ENCODE peak calls at places on chromosomes 5 and 9, in nine cellular contexts. N is testis, O is gastrocnemius medialis, U is cardiac muscle cell, F is colonic mucosa, Y is A673, E is transverse colon, W is fibroblast of lung, J is PC-9. L is an unnamed sample. For H3K4me1 and H3K9me3, the result is how much of the 10 kb centered on the place peaks cover.

GRCh38 chr9:76560481-76560891 is 101.5 kb downstream of the GCNT1 start:
- DNase-seq in N (peak), O (no peak), U (peak), F (peak), Y (no peak), E (peak), W (peak), J (no peak), L (no peak)

GRCh38 chr9:37507586-37508134 is 21.9 kb downstream of the POLR1E start:
- DNase-seq in N (no peak), O (no peak), U (no peak), F (no peak), Y (no peak), E (no peak), W (no peak), J (no peak), L (no peak)

GRCh38 chr5:40497573-40497972 is 182.1 kb upstream of the PTGER4 start:
- DNase-seq in N (no peak), O (no peak), U (peak), F (no peak), Y (peak), E (no peak), W (no peak), J (peak), L (no peak)

GRCh38 chr9:123401879-123402513 is 46.0 kb downstream of the CRB2 start:
- DNase-seq in N (peak), O (no peak), U (peak), F (peak), Y (peak), E (peak), W (peak), J (no peak), L (peak)

GRCh38 chr5:92525131-92525530 is 1055.9 kb downstream of the NR2F1-AS1 start:
- DNase-seq in N (no peak), O (no peak), U (peak), F (no peak), Y (no peak), E (no peak), W (peak), J (no peak), L (no peak)

GRCh38 chr5:108303086-108303485 is 78.8 kb downstream of the FBXL17 start:
- DNase-seq in N (no peak), O (no peak), U (no peak), F (no peak), Y (no peak), E (no peak), W (no peak), J (no peak), L (no peak)

GRCh38 chr5:57494104-57495098 is 11.8 kb upstream of the ACTBL2 start:
- DNase-seq in N (no peak), O (no peak), U (peak), F (peak), Y (peak), E (peak), W (peak), J (peak), L (peak)

GRCh38 chr5:37554938-37555337 is 175.8 kb downstream of the WDR70 start:
- DNase-seq in N (no peak), O (no peak), U (no peak), F (no peak), Y (no peak), E (no peak), W (no peak), J (no peak), L (peak)

GRCh38 chr5:1315709-1316587 is 21.1 kb upstream of the TERT start:
- DNase-seq in N (peak), O (no peak), U (peak), F (peak), Y (no peak), E (peak), W (peak), J (peak), L (no peak)

GRCh38 chr9:77827104-77827784 is 179.1 kb upstream of the GNA14 start:
- DNase-seq in N (no peak), O (no peak), U (no peak), F (no peak), Y (no peak), E (no peak), W (no peak), J (no peak), L (no peak)

GRCh38 chr5:119031905-119032304 is 39.0 kb upstream of the DMXL1 start:
- DNase-seq in N (no peak), O (no peak), U (no peak), F (no peak), Y (peak), E (no peak), W (no peak), J (no peak), L (no peak)

GRCh38 chr5:28012538-28012937 is 974.2 kb upstream of the CDH9 start:
- DNase-seq in N (no peak), O (no peak), U (no peak), F (no peak), Y (no peak), E (no peak), W (no peak), J (no peak), L (no peak)

GRCh38 chr5:34487202-34487879 is 168.8 kb upstream of the RAI14 start:
- DNase-seq in N (no peak), O (no peak), U (peak), F (no peak), Y (no peak), E (no peak), W (peak), J (peak), L (no peak)

GRCh38 chr5:124592891-124593290 is 153.5 kb downstream of the ZNF608 start:
- DNase-seq in N (no peak), O (no peak), U (no peak), F (no peak), Y (no peak), E (no peak), W (no peak), J (no peak), L (peak)

GRCh38 chr9:107717608-107718314 is 228.2 kb upstream of the KLF4 start:
- DNase-seq in N (no peak), O (no peak), U (no peak), F (peak), Y (no peak), E (no peak), W (no peak), J (no peak), L (no peak)

GRCh38 chr5:132136906-132137305 is 63.3 kb downstream of the CSF2 start:
- DNase-seq in N (no peak), O (no peak), U (peak), F (no peak), Y (no peak), E (no peak), W (peak), J (no peak), L (no peak)

DNA sequence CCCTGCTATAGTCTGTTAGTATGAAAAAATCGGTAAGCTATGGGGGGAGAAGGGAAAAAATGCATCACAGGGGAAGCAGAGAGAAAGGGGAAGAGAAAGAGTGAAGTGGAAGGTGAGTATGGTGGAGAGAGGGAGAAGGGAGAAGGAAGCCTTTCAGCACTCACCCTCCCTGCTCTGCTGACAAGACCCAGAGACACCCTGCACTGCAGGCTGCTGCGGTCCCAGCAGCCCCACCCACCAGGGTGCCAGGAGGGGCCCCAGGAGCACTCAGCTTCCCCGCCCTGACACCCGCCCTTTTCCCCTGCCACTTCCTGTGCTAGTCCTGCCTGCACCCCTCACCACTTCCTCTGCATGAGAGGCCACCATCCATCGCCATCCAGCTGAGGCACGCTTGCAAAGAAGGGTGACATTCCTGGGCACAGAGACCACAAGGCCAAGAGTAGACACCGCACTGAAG is 12.7 kb downstream of the STK10 start:
- DNase-seq in N (no peak), O (peak), U (no peak), F (peak), Y (no peak), E (peak), W (no peak), J (no peak), L (no peak)
- H3K4me1 ChIP-seq in N (under half), O (under half), U (under half), F (under half), Y (under half), E (under half), W (under half), J (under half), L (under half)

DNA sequence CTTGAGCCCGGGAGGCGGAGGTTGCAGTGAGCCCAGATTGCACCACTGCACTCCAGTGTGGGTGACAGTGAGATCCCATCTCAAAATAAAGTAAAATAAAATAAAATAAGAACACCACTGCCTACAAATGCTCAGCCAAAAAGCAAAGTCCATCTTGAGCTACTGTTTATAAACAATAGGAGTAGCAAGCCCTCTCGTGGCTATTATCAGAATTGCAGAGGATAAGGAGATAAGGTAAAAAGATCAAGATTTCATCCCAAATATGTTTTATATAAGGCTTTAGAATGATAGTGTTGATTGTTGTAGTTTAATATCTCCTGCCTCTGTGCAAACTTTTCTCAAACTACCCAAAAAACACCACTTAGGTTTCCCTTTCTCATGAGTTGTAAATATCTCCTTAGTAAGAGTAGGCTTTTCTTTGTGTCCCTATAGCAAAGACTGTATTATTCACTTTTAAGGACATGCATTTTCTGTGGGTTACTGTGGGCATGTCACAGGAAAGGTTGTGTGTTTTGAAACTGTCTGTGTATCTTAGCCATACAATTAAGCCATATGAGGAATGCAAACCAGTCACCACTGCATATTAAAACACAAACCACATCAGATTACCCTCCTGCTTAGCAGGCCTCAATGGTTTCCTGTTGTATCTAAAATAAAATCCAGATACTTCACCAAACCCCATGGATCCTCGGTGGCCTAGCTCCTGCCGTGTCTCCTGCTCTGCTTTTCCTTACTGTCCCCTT is 31.8 kb upstream of the CKS2 start:
- DNase-seq in N (no peak), O (no peak), U (peak), F (peak), Y (peak), E (no peak), W (peak), J (no peak), L (peak)
- TF ChIP-seq CTCF in N (peak), O (peak), U (peak), F (peak), Y (peak), E (peak), W (peak), J (peak), L (peak)

GRCh38 chr5:141319202-141319601 is 1.4 kb downstream of the TAF7 start:
- DNase-seq in N (no peak), O (no peak), U (no peak), F (no peak), Y (no peak), E (no peak), W (no peak), J (no peak), L (no peak)

GRCh38 chr5:141319699-141320098 is 885 bp downstream of the TAF7 start:
- DNase-seq in N (peak), O (no peak), U (no peak), F (no peak), Y (peak), E (no peak), W (no peak), J (no peak), L (no peak)

GRCh38 chr5:141313711-141314110 is 6.9 kb downstream of the TAF7 start:
- DNase-seq in N (no peak), O (no peak), U (no peak), F (no peak), Y (no peak), E (no peak), W (no peak), J (no peak), L (no peak)
- H3K9me3 ChIP-seq in N (under half), O (under half), U (under half), F (under half), Y (half or more), E (half or more), W (under half), J (under half), L (under half)

GRCh38 chr9:113577525-113578261 is 114.2 kb downstream of the RGS3 start:
- DNase-seq in N (no peak), O (no peak), U (no peak), F (no peak), Y (no peak), E (no peak), W (peak), J (peak), L (peak)

GRCh38 chr9:113580041-113580953 is 116.8 kb downstream of the RGS3 start:
- DNase-seq in N (no peak), O (peak), U (peak), F (peak), Y (no peak), E (peak), W (no peak), J (peak), L (no peak)

GRCh38 chr9:113578279-113578865 is 114.8 kb downstream of the RGS3 start:
- DNase-seq in N (no peak), O (no peak), U (no peak), F (no peak), Y (no peak), E (no peak), W (no peak), J (no peak), L (no peak)

GRCh38 chr9:113579270-113580040 is 115.9 kb downstream of the RGS3 start:
- DNase-seq in N (no peak), O (no peak), U (no peak), F (no peak), Y (no peak), E (peak), W (no peak), J (peak), L (no peak)

GRCh38 chr9:113578877-113579269 is 115.3 kb downstream of the RGS3 start:
- DNase-seq in N (no peak), O (no peak), U (peak), F (peak), Y (no peak), E (peak), W (peak), J (peak), L (no peak)
- H3K4me1 ChIP-seq in N (half or more), O (half or more), U (under half), F (under half), Y (under half), E (under half), W (under half), J (half or more), L (under half)

GRCh38 chr5:14326035-14326909 is 183.1 kb downstream of the TRIO start:
- DNase-seq in N (no peak), O (no peak), U (no peak), F (no peak), Y (no peak), E (no peak), W (no peak), J (no peak), L (peak)
- TF ChIP-seq CTCF in N (peak), O (no peak), U (peak), F (peak), Y (peak), E (no peak), W (peak), J (no peak), L (peak)

GRCh38 chr5:54669845-54670635 is 152.5 kb downstream of the SNX18 start:
- DNase-seq in N (no peak), O (no peak), U (no peak), F (no peak), Y (no peak), E (no peak), W (no peak), J (no peak), L (peak)

GRCh38 chr5:54671111-54671531 is 153.6 kb downstream of the SNX18 start:
- DNase-seq in N (no peak), O (no peak), U (peak), F (no peak), Y (no peak), E (no peak), W (peak), J (peak), L (no peak)

GRCh38 chr5:54668096-54668495 is 150.5 kb downstream of the SNX18 start:
- DNase-seq in N (no peak), O (no peak), U (no peak), F (no peak), Y (no peak), E (no peak), W (no peak), J (no peak), L (no peak)

GRCh38 chr5:54667136-54667535 is 149.6 kb downstream of the SNX18 start:
- DNase-seq in N (no peak), O (no peak), U (no peak), F (no peak), Y (no peak), E (no peak), W (peak), J (no peak), L (no peak)

DNA sequence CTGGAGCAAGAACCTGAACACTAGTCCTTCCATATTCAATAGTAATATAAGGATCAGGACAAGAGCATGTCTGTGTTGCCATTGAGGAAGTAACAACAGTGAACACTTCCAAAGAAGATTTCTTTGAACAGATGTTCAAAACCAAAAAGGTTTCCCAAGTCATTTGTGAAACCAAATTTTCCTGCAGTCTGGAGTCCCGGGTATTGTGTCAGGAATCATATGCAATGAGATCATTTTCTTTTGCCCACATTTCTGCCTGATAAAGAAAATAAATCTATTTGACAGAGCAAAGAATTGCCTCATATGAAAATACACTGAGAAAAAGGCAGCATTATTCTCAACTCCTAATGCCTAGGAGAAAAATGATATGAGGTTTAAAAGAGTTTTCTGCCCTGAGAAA is 151.7 kb downstream of the SNX18 start:
- DNase-seq in N (no peak), O (no peak), U (peak), F (no peak), Y (no peak), E (no peak), W (peak), J (no peak), L (no peak)
- H3K9me3 ChIP-seq in N (under half), O (under half), U (under half), F (under half), Y (under half), E (under half), W (under half), J (under half), L (under half)

DNA sequence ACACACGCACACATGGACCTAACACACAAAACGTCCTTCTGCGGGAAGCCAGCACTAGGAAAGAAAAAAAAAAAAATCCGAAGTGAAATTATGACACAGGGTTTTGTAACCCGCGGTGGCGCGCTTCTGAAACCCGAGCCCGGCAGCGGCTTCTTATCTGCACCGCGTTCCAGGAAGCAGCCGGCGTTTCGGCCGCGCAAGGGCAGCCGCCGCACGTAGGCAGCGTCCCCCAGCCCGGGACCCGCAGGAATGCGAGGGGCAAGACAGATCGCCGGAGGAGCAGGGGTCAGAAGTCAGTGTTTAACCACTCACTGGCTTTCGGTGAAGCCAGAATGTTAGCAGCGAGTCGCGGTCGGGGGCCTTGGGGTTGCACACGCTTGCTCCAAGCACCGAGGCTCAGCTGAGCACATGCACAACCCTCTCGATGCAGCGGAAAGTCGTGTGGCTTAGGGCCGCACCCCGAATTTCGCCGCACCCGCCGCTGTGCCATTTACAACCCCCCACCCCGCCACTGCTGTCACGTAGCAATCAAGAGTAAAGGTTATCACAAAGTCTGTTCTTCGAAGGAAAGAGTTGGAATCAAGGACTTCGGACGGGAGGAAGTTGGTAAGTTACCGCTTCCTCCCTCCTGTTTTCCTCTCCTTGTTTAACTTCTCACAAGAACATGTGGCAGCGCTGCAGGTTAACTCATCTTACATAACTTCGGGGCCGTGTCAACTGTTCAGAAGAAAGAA is 167.9 kb downstream of the AUH start:
- DNase-seq in N (peak), O (peak), U (peak), F (peak), Y (peak), E (peak), W (peak), J (peak), L (peak)
- H3K4me1 ChIP-seq in N (under half), O (half or more), U (under half), F (under half), Y (under half), E (half or more), W (under half), J (half or more), L (under half)

GRCh38 chr5:96434201-96434645 is 1.2 kb upstream of the PCSK1 start:
- DNase-seq in N (peak), O (peak), U (peak), F (peak), Y (peak), E (peak), W (peak), J (no peak), L (peak)
- TF ChIP-seq CTCF in N (no peak), O (no peak), U (peak), F (no peak), Y (peak), E (no peak), W (no peak), J (no peak), L (peak)

DNA sequence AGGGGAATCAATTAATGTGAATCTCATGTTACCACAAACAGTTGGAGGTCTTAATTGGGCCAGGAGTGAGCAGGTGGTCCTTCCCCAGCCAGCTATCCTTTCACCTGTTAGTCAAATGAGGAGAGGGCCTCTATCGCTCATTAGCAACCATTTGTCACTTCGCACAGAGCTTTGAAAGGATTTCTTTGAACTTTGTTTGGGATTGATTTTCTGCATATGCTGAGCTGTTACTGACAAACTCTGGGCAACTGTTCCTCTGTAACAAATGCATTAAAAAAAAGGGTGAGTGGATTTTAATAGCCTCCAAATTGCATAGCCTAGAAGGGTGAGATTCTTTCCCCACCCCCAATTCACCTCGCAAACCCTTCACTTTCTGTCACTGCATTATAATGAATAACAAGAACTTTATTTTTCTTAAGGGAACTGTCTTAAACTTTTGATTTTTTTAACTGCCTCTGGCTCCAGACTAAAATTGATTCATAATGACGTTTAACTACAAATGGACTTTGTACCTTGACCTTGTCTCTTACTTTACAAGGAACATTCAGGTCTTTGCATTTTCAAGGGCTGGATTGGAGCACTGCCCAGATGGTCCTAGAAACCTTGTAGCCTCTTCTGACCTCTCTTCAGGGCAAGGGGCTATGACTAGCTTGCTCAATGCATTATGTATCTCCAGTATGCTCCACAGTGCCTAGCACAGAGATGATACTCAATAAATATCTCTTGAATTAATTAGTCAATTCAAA is 612.4 kb upstream of the CLINT1 start:
- DNase-seq in N (no peak), O (no peak), U (no peak), F (no peak), Y (no peak), E (no peak), W (no peak), J (no peak), L (no peak)
- H3K9me3 ChIP-seq in N (under half), O (under half), U (under half), F (under half), Y (under half), E (under half), W (under half), J (under half), L (under half)

L was measured in BE2C.